ENCODE peak calls at places on chromosome 16, in five cellular contexts. D is activated naive CD8-positive, alpha-beta T cell treated with anti-CD3 and anti-CD28 coated beads, Interleukin-2, amount 10 ng/mL, durations not matched to agents 7 days and 5 days; E is stimulated activated CD8-positive, alpha-beta memory T cell treated with anti-CD3 and anti-CD28 coated beads, Interleukin-7, amount 100 ng/mL, for 24 hours; K is CD4-positive, CD25-positive, alpha-beta regulatory T cell; J is activated T-cell treated with anti-CD3 and anti-CD28 coated beads, Interleukin-2, amount 50 U/mL, for 72 hours. U is an unnamed sample.

GRCh38 chr16:58086381-58087208 is 42.6 kb downstream of the CFAP20 start:
- DNase-seq in K (no peak), D (no peak), E (no peak), J (no peak), U (no peak)

GRCh38 chr16:75027520-75028300 is 28.9 kb downstream of the ZNRF1 start:
- DNase-seq in E (no peak), D (no peak), K (no peak), J (no peak), U (peak; percentile 59)

GRCh38 chr16:82042144-82042543 is 7.1 kb downstream of the HSD17B2 start:
- DNase-seq in K (no peak), E (no peak), D (no peak), J (no peak), U (no peak)

GRCh38 chr16:23949630-23950290 is 114.0 kb downstream of the PRKCB start:
- DNase-seq in D (peak; percentile 87), J (peak; percentile 76), E (no peak), K (peak; percentile 81), U (no peak)

GRCh38 chr16:25126820-25127232 is 15.3 kb downstream of the LCMT1 start:
- DNase-seq in J (peak; percentile 40), E (no peak), K (peak; percentile 20), D (no peak), U (peak; percentile 19)

GRCh38 chr16:1614226-1615102 is 2.3 kb downstream of the CRAMP1 start:
- DNase-seq in D (peak; percentile 55), K (peak; percentile 7), E (no peak), J (peak; percentile 40), U (peak; percentile 63)

GRCh38 chr16:68470461-68471150 is 22.3 kb upstream of the SMPD3 start:
- DNase-seq in K (no peak), E (no peak), D (peak; percentile 51), J (no peak), U (no peak)

GRCh38 chr16:58847902-58848661 is 114.0 kb upstream of the GOT2 start:
- DNase-seq in K (no peak), J (no peak), E (no peak), D (no peak), U (peak; percentile 42)

GRCh38 chr16:52549011-52549692 is 2.2 kb upstream of the TOX3 start:
- DNase-seq in K (no peak), D (no peak), J (no peak), E (no peak), U (no peak)

GRCh38 chr16:56988948-56989945 is at the start of gene NLRC5:
- DNase-seq in E (peak; percentile 74), D (peak; percentile 91), J (peak; percentile 93), K (peak; percentile 88), U (peak; percentile 82)

GRCh38 chr16:75333770-75334169 is 82.3 kb upstream of the BCAR1 start:
- DNase-seq in D (no peak), K (no peak), J (no peak), E (no peak), U (no peak)

GRCh38 chr16:56343661-56344517 is 81.5 kb downstream of the AMFR start:
- DNase-seq in D (no peak), K (no peak), E (no peak), J (no peak), U (peak; percentile 12)

GRCh38 chr16:82699711-82700495 is 73.1 kb downstream of the CDH13 start:
- DNase-seq in J (no peak), E (no peak), K (no peak), D (no peak), U (no peak)

GRCh38 chr16:84390131-84390785 is 21.9 kb downstream of the ATP2C2 start:
- DNase-seq in J (no peak), E (no peak), K (no peak), D (no peak), U (no peak)

GRCh38 chr16:66728117-66728787 is 23.2 kb downstream of the DYNC1LI2 start:
- DNase-seq in J (no peak), E (no peak), D (no peak), K (peak; percentile 51), U (peak; percentile 69)

GRCh38 chr16:41439-42068 is 11.9 kb downstream of the POLR3K start:
- DNase-seq in D (no peak), J (no peak), E (no peak), K (no peak), U (no peak)

GRCh38 chr16:63737633-63738032 is 1384.2 kb downstream of the CDH11 start:
- DNase-seq in K (no peak), D (no peak), E (no peak), J (no peak), U (no peak)

GRCh38 chr16:65122974-65123845 is 1.3 kb upstream of the CDH11 start:
- DNase-seq in E (no peak), K (no peak), D (no peak), J (no peak), U (no peak)

U was measured in erythroblast.